ENCODE peak calls at places on chromosome 14, in ten cellular contexts. One of them, this sample, is unnamed.
A peak's percentile ranks its signal among the peaks of the same experiment; 100 is the strongest.

GRCh38 chr14:51540364-51540763 is 111.3 kb upstream of the FRMD6 start:
- DNase-seq in H4: no peak
- DNase-seq in amniotic epithelial cell: peak; percentile 42
- DNase-seq in uterus: no peak
- DNase-seq in activated CD4-positive, CD25-positive, alpha-beta regulatory T cell treated with anti-CD3 and anti-CD28 coated beads, Interleukin-2, amount 50 U/mL, for 16 hours: no peak
- DNase-seq in naive thymus-derived CD8-positive, alpha-beta T cell: no peak
- DNase-seq in HCT116: no peak
- DNase-seq in HT1080: peak; percentile 57
- DNase-seq in cardiac muscle cell: peak; percentile 30
- DNase-seq in ovary: no peak
- DNase-seq in this sample: no peak

GRCh38 chr14:103737432-103738045 is 21.9 kb downstream of the ZFYVE21 start:
- DNase-seq in activated CD4-positive, CD25-positive, alpha-beta regulatory T cell treated with anti-CD3 and anti-CD28 coated beads, Interleukin-2, amount 50 U/mL, for 16 hours: no peak
- DNase-seq in HT1080: no peak
- DNase-seq in naive thymus-derived CD8-positive, alpha-beta T cell: no peak
- DNase-seq in uterus: no peak
- DNase-seq in amniotic epithelial cell: no peak
- DNase-seq in cardiac muscle cell: no peak
- DNase-seq in HCT116: no peak
- DNase-seq in H4: no peak
- DNase-seq in ovary: peak; percentile 44
- DNase-seq in this sample: no peak

GRCh38 chr14:71482701-71483100 is 449.5 kb upstream of the RGS6 start:
- DNase-seq in H4: no peak
- DNase-seq in amniotic epithelial cell: peak; percentile 68
- DNase-seq in uterus: no peak
- DNase-seq in cardiac muscle cell: peak; percentile 37
- DNase-seq in naive thymus-derived CD8-positive, alpha-beta T cell: no peak
- DNase-seq in HT1080: no peak
- DNase-seq in HCT116: no peak
- DNase-seq in ovary: no peak
- DNase-seq in activated CD4-positive, CD25-positive, alpha-beta regulatory T cell treated with anti-CD3 and anti-CD28 coated beads, Interleukin-2, amount 50 U/mL, for 16 hours: no peak
- DNase-seq in this sample: no peak

GRCh38 chr14:50741571-50741970 is 73.5 kb upstream of the SAV1 start:
- DNase-seq in HT1080: peak; percentile 70
- DNase-seq in ovary: no peak
- DNase-seq in uterus: no peak
- DNase-seq in cardiac muscle cell: no peak
- DNase-seq in naive thymus-derived CD8-positive, alpha-beta T cell: no peak
- DNase-seq in H4: peak; percentile 57
- DNase-seq in activated CD4-positive, CD25-positive, alpha-beta regulatory T cell treated with anti-CD3 and anti-CD28 coated beads, Interleukin-2, amount 50 U/mL, for 16 hours: no peak
- DNase-seq in amniotic epithelial cell: peak; percentile 42
- DNase-seq in HCT116: peak; percentile 16
- DNase-seq in this sample: peak; percentile 33

GRCh38 chr14:104601786-104602185 is 2.8 kb downstream of the TMEM179 start:
- DNase-seq in cardiac muscle cell: peak; percentile 22
- DNase-seq in HCT116: no peak
- DNase-seq in activated CD4-positive, CD25-positive, alpha-beta regulatory T cell treated with anti-CD3 and anti-CD28 coated beads, Interleukin-2, amount 50 U/mL, for 16 hours: no peak
- DNase-seq in amniotic epithelial cell: no peak
- DNase-seq in naive thymus-derived CD8-positive, alpha-beta T cell: no peak
- DNase-seq in HT1080: no peak
- DNase-seq in ovary: peak; percentile 32
- DNase-seq in uterus: no peak
- DNase-seq in H4: no peak
- DNase-seq in this sample: no peak

GRCh38 chr14:41609704-41610183 is 3.1 kb downstream of the LRFN5 start:
- DNase-seq in amniotic epithelial cell: no peak
- DNase-seq in ovary: peak; percentile 55
- DNase-seq in naive thymus-derived CD8-positive, alpha-beta T cell: no peak
- DNase-seq in activated CD4-positive, CD25-positive, alpha-beta regulatory T cell treated with anti-CD3 and anti-CD28 coated beads, Interleukin-2, amount 50 U/mL, for 16 hours: no peak
- DNase-seq in H4: no peak
- DNase-seq in cardiac muscle cell: peak; percentile 70
- DNase-seq in uterus: peak; percentile 29
- DNase-seq in HT1080: peak; percentile 66
- DNase-seq in HCT116: no peak
- DNase-seq in this sample: no peak

GRCh38 chr14:106491851-106492250 is 965.5 kb downstream of the TMEM121 start:
- DNase-seq in naive thymus-derived CD8-positive, alpha-beta T cell: no peak
- DNase-seq in H4: peak; percentile 13
- DNase-seq in uterus: no peak
- DNase-seq in amniotic epithelial cell: no peak
- DNase-seq in HT1080: peak; percentile 61
- DNase-seq in cardiac muscle cell: no peak
- DNase-seq in ovary: no peak
- DNase-seq in HCT116: no peak
- DNase-seq in activated CD4-positive, CD25-positive, alpha-beta regulatory T cell treated with anti-CD3 and anti-CD28 coated beads, Interleukin-2, amount 50 U/mL, for 16 hours: no peak
- DNase-seq in this sample: no peak

GRCh38 chr14:64971890-64972785 is at the start of gene RAB15:
- DNase-seq in naive thymus-derived CD8-positive, alpha-beta T cell: peak; percentile 45
- DNase-seq in cardiac muscle cell: peak; percentile 36
- DNase-seq in HCT116: no peak
- DNase-seq in uterus: peak; percentile 34
- DNase-seq in HT1080: no peak
- DNase-seq in ovary: peak; percentile 65
- DNase-seq in H4: no peak
- DNase-seq in amniotic epithelial cell: peak; percentile 11
- DNase-seq in activated CD4-positive, CD25-positive, alpha-beta regulatory T cell treated with anti-CD3 and anti-CD28 coated beads, Interleukin-2, amount 50 U/mL, for 16 hours: no peak
- DNase-seq in this sample: peak; percentile 14

GRCh38 chr14:71062581-71063303 is 155.5 kb downstream of the PCNX1 start:
- DNase-seq in amniotic epithelial cell: peak; percentile 55
- DNase-seq in cardiac muscle cell: no peak
- DNase-seq in HT1080: peak; percentile 19
- DNase-seq in activated CD4-positive, CD25-positive, alpha-beta regulatory T cell treated with anti-CD3 and anti-CD28 coated beads, Interleukin-2, amount 50 U/mL, for 16 hours: no peak
- DNase-seq in naive thymus-derived CD8-positive, alpha-beta T cell: no peak
- DNase-seq in ovary: no peak
- DNase-seq in H4: no peak
- DNase-seq in uterus: no peak
- DNase-seq in HCT116: no peak
- DNase-seq in this sample: no peak

GRCh38 chr14:62691613-62692489 is 353.4 kb downstream of the KCNH5 start:
- DNase-seq in naive thymus-derived CD8-positive, alpha-beta T cell: no peak
- DNase-seq in H4: peak; percentile 96
- DNase-seq in uterus: peak; percentile 17
- DNase-seq in activated CD4-positive, CD25-positive, alpha-beta regulatory T cell treated with anti-CD3 and anti-CD28 coated beads, Interleukin-2, amount 50 U/mL, for 16 hours: no peak
- DNase-seq in cardiac muscle cell: peak; percentile 97
- DNase-seq in HT1080: peak; percentile 96
- DNase-seq in amniotic epithelial cell: peak; percentile 99
- DNase-seq in HCT116: no peak
- DNase-seq in ovary: no peak
- DNase-seq in this sample: no peak

GRCh38 chr14:32087173-32087861 is 10.2 kb downstream of the ARHGAP5 start:
- DNase-seq in naive thymus-derived CD8-positive, alpha-beta T cell: no peak
- DNase-seq in ovary: no peak
- DNase-seq in HCT116: peak; percentile 83
- DNase-seq in HT1080: peak; percentile 89
- DNase-seq in H4: peak; percentile 45
- DNase-seq in amniotic epithelial cell: peak; percentile 84
- DNase-seq in uterus: no peak
- DNase-seq in activated CD4-positive, CD25-positive, alpha-beta regulatory T cell treated with anti-CD3 and anti-CD28 coated beads, Interleukin-2, amount 50 U/mL, for 16 hours: no peak
- DNase-seq in cardiac muscle cell: peak; percentile 37
- DNase-seq in this sample: no peak

GRCh38 chr14:91111443-91111842 is 2.4 kb upstream of the DGLUCY start:
- DNase-seq in activated CD4-positive, CD25-positive, alpha-beta regulatory T cell treated with anti-CD3 and anti-CD28 coated beads, Interleukin-2, amount 50 U/mL, for 16 hours: no peak
- DNase-seq in amniotic epithelial cell: no peak
- DNase-seq in naive thymus-derived CD8-positive, alpha-beta T cell: no peak
- DNase-seq in ovary: no peak
- DNase-seq in cardiac muscle cell: no peak
- DNase-seq in uterus: no peak
- DNase-seq in H4: no peak
- DNase-seq in HCT116: no peak
- DNase-seq in HT1080: no peak
- DNase-seq in this sample: no peak

GRCh38 chr14:28609228-28609828 is 157.3 kb upstream of the FOXG1 start:
- DNase-seq in uterus: no peak
- DNase-seq in HCT116: peak; percentile 3
- DNase-seq in HT1080: peak; percentile 66
- DNase-seq in cardiac muscle cell: peak; percentile 84
- DNase-seq in activated CD4-positive, CD25-positive, alpha-beta regulatory T cell treated with anti-CD3 and anti-CD28 coated beads, Interleukin-2, amount 50 U/mL, for 16 hours: no peak
- DNase-seq in H4: peak; percentile 64
- DNase-seq in naive thymus-derived CD8-positive, alpha-beta T cell: no peak
- DNase-seq in ovary: no peak
- DNase-seq in amniotic epithelial cell: peak; percentile 46
- DNase-seq in this sample: peak; percentile 39

GRCh38 chr14:51419685-51420084 is 179.6 kb downstream of the TMX1 start:
- DNase-seq in HCT116: no peak
- DNase-seq in naive thymus-derived CD8-positive, alpha-beta T cell: peak; percentile 84
- DNase-seq in HT1080: peak; percentile 88
- DNase-seq in uterus: no peak
- DNase-seq in cardiac muscle cell: no peak
- DNase-seq in ovary: no peak
- DNase-seq in amniotic epithelial cell: no peak
- DNase-seq in H4: peak; percentile 35
- DNase-seq in activated CD4-positive, CD25-positive, alpha-beta regulatory T cell treated with anti-CD3 and anti-CD28 coated beads, Interleukin-2, amount 50 U/mL, for 16 hours: peak; percentile 2
- DNase-seq in this sample: peak; percentile 10

GRCh38 chr14:69064596-69064995 is 85.5 kb upstream of the ACTN1 start:
- DNase-seq in ovary: no peak
- DNase-seq in cardiac muscle cell: no peak
- DNase-seq in uterus: no peak
- DNase-seq in HT1080: no peak
- DNase-seq in amniotic epithelial cell: no peak
- DNase-seq in naive thymus-derived CD8-positive, alpha-beta T cell: no peak
- DNase-seq in HCT116: no peak
- DNase-seq in H4: no peak
- DNase-seq in activated CD4-positive, CD25-positive, alpha-beta regulatory T cell treated with anti-CD3 and anti-CD28 coated beads, Interleukin-2, amount 50 U/mL, for 16 hours: no peak
- DNase-seq in this sample: no peak

GRCh38 chr14:68786491-68787234 is 6.2 kb downstream of the ZFP36L1 start:
- DNase-seq in cardiac muscle cell: peak; percentile 80
- DNase-seq in H4: peak; percentile 47
- DNase-seq in uterus: no peak
- DNase-seq in HT1080: peak; percentile 84
- DNase-seq in activated CD4-positive, CD25-positive, alpha-beta regulatory T cell treated with anti-CD3 and anti-CD28 coated beads, Interleukin-2, amount 50 U/mL, for 16 hours: no peak
- DNase-seq in amniotic epithelial cell: peak; percentile 70
- DNase-seq in ovary: peak; percentile 61
- DNase-seq in naive thymus-derived CD8-positive, alpha-beta T cell: no peak
- DNase-seq in HCT116: no peak
- DNase-seq in this sample: no peak

GRCh38 chr14:89958966-89959365 is 3.2 kb downstream of the TDP1 start:
- DNase-seq in naive thymus-derived CD8-positive, alpha-beta T cell: no peak
- DNase-seq in activated CD4-positive, CD25-positive, alpha-beta regulatory T cell treated with anti-CD3 and anti-CD28 coated beads, Interleukin-2, amount 50 U/mL, for 16 hours: no peak
- DNase-seq in HCT116: no peak
- DNase-seq in amniotic epithelial cell: no peak
- DNase-seq in ovary: no peak
- DNase-seq in uterus: no peak
- DNase-seq in cardiac muscle cell: no peak
- DNase-seq in H4: no peak
- DNase-seq in HT1080: no peak
- DNase-seq in this sample: no peak

GRCh38 chr14:23729720-23730387 is 93.7 kb downstream of the DHRS2 start:
- DNase-seq in uterus: no peak
- DNase-seq in cardiac muscle cell: no peak
- DNase-seq in ovary: no peak
- DNase-seq in H4: no peak
- DNase-seq in amniotic epithelial cell: no peak
- DNase-seq in HT1080: no peak
- DNase-seq in activated CD4-positive, CD25-positive, alpha-beta regulatory T cell treated with anti-CD3 and anti-CD28 coated beads, Interleukin-2, amount 50 U/mL, for 16 hours: no peak
- DNase-seq in naive thymus-derived CD8-positive, alpha-beta T cell: no peak
- DNase-seq in HCT116: no peak
- DNase-seq in this sample: no peak

GRCh38 chr14:102138935-102139247 is 806 bp upstream of the WDR20 start:
- DNase-seq in activated CD4-positive, CD25-positive, alpha-beta regulatory T cell treated with anti-CD3 and anti-CD28 coated beads, Interleukin-2, amount 50 U/mL, for 16 hours: no peak
- DNase-seq in ovary: no peak
- DNase-seq in amniotic epithelial cell: no peak
- DNase-seq in cardiac muscle cell: peak; percentile 13
- DNase-seq in H4: no peak
- DNase-seq in HT1080: no peak
- DNase-seq in uterus: no peak
- DNase-seq in naive thymus-derived CD8-positive, alpha-beta T cell: no peak
- DNase-seq in HCT116: no peak
- DNase-seq in this sample: no peak

GRCh38 chr14:81509838-81510452 is 23.7 kb downstream of the SEL1L start:
- DNase-seq in H4: no peak
- DNase-seq in naive thymus-derived CD8-positive, alpha-beta T cell: no peak
- DNase-seq in ovary: no peak
- DNase-seq in HCT116: no peak
- DNase-seq in cardiac muscle cell: no peak
- DNase-seq in HT1080: no peak
- DNase-seq in uterus: no peak
- DNase-seq in amniotic epithelial cell: no peak
- DNase-seq in activated CD4-positive, CD25-positive, alpha-beta regulatory T cell treated with anti-CD3 and anti-CD28 coated beads, Interleukin-2, amount 50 U/mL, for 16 hours: no peak
- DNase-seq in this sample: no peak

GRCh38 chr14:96484391-96484790 is 17.8 kb upstream of the PAPOLA start:
- DNase-seq in cardiac muscle cell: no peak
- DNase-seq in ovary: no peak
- DNase-seq in HT1080: peak; percentile 17
- DNase-seq in uterus: no peak
- DNase-seq in amniotic epithelial cell: no peak
- DNase-seq in HCT116: no peak
- DNase-seq in naive thymus-derived CD8-positive, alpha-beta T cell: no peak
- DNase-seq in activated CD4-positive, CD25-positive, alpha-beta regulatory T cell treated with anti-CD3 and anti-CD28 coated beads, Interleukin-2, amount 50 U/mL, for 16 hours: no peak
- DNase-seq in H4: no peak
- DNase-seq in this sample: no peak

GRCh38 chr14:32104308-32104707 is 27.2 kb downstream of the ARHGAP5 start:
- DNase-seq in HCT116: no peak
- DNase-seq in naive thymus-derived CD8-positive, alpha-beta T cell: no peak
- DNase-seq in ovary: no peak
- DNase-seq in activated CD4-positive, CD25-positive, alpha-beta regulatory T cell treated with anti-CD3 and anti-CD28 coated beads, Interleukin-2, amount 50 U/mL, for 16 hours: no peak
- DNase-seq in uterus: no peak
- DNase-seq in amniotic epithelial cell: no peak
- DNase-seq in HT1080: no peak
- DNase-seq in cardiac muscle cell: no peak
- DNase-seq in H4: no peak
- DNase-seq in this sample: no peak

GRCh38 chr14:37037636-37038387 is 134.6 kb downstream of the SLC25A21 start:
- DNase-seq in HCT116: no peak
- DNase-seq in naive thymus-derived CD8-positive, alpha-beta T cell: no peak
- DNase-seq in uterus: no peak
- DNase-seq in cardiac muscle cell: no peak
- DNase-seq in H4: no peak
- DNase-seq in activated CD4-positive, CD25-positive, alpha-beta regulatory T cell treated with anti-CD3 and anti-CD28 coated beads, Interleukin-2, amount 50 U/mL, for 16 hours: no peak
- DNase-seq in ovary: no peak
- DNase-seq in HT1080: no peak
- DNase-seq in amniotic epithelial cell: no peak
- DNase-seq in this sample: no peak

GRCh38 chr14:64953310-64953654 is 10.7 kb upstream of the GPX2 start:
- DNase-seq in H4: no peak
- DNase-seq in naive thymus-derived CD8-positive, alpha-beta T cell: no peak
- DNase-seq in uterus: no peak
- DNase-seq in HT1080: no peak
- DNase-seq in activated CD4-positive, CD25-positive, alpha-beta regulatory T cell treated with anti-CD3 and anti-CD28 coated beads, Interleukin-2, amount 50 U/mL, for 16 hours: no peak
- DNase-seq in amniotic epithelial cell: no peak
- DNase-seq in cardiac muscle cell: no peak
- DNase-seq in HCT116: no peak
- DNase-seq in ovary: no peak
- DNase-seq in this sample: no peak

GRCh38 chr14:56666716-56667115 is 87.1 kb downstream of the TMEM260 start:
- DNase-seq in activated CD4-positive, CD25-positive, alpha-beta regulatory T cell treated with anti-CD3 and anti-CD28 coated beads, Interleukin-2, amount 50 U/mL, for 16 hours: no peak
- DNase-seq in H4: peak; percentile 27
- DNase-seq in ovary: no peak
- DNase-seq in cardiac muscle cell: peak; percentile 14
- DNase-seq in HCT116: no peak
- DNase-seq in naive thymus-derived CD8-positive, alpha-beta T cell: no peak
- DNase-seq in uterus: no peak
- DNase-seq in amniotic epithelial cell: peak; percentile 30
- DNase-seq in HT1080: peak; percentile 77
- DNase-seq in this sample: no peak

GRCh38 chr14:75153295-75153694 is 23.1 kb downstream of the TMED10 start:
- DNase-seq in HCT116: no peak
- DNase-seq in HT1080: no peak
- DNase-seq in uterus: no peak
- DNase-seq in naive thymus-derived CD8-positive, alpha-beta T cell: no peak
- DNase-seq in ovary: no peak
- DNase-seq in amniotic epithelial cell: peak; percentile 52
- DNase-seq in cardiac muscle cell: no peak
- DNase-seq in activated CD4-positive, CD25-positive, alpha-beta regulatory T cell treated with anti-CD3 and anti-CD28 coated beads, Interleukin-2, amount 50 U/mL, for 16 hours: no peak
- DNase-seq in H4: no peak
- DNase-seq in this sample: no peak

GRCh38 chr14:104582649-104583048 is 3.1 kb downstream of the C14orf180 start:
- DNase-seq in H4: no peak
- DNase-seq in naive thymus-derived CD8-positive, alpha-beta T cell: no peak
- DNase-seq in HT1080: no peak
- DNase-seq in uterus: peak; percentile 31
- DNase-seq in amniotic epithelial cell: no peak
- DNase-seq in ovary: no peak
- DNase-seq in cardiac muscle cell: no peak
- DNase-seq in HCT116: no peak
- DNase-seq in activated CD4-positive, CD25-positive, alpha-beta regulatory T cell treated with anti-CD3 and anti-CD28 coated beads, Interleukin-2, amount 50 U/mL, for 16 hours: no peak
- DNase-seq in this sample: no peak

GRCh38 chr14:23381871-23382270 is 5.0 kb downstream of the CMTM5 start:
- DNase-seq in HCT116: no peak
- DNase-seq in H4: no peak
- DNase-seq in cardiac muscle cell: no peak
- DNase-seq in ovary: no peak
- DNase-seq in HT1080: no peak
- DNase-seq in activated CD4-positive, CD25-positive, alpha-beta regulatory T cell treated with anti-CD3 and anti-CD28 coated beads, Interleukin-2, amount 50 U/mL, for 16 hours: no peak
- DNase-seq in amniotic epithelial cell: no peak
- DNase-seq in naive thymus-derived CD8-positive, alpha-beta T cell: no peak
- DNase-seq in uterus: no peak
- DNase-seq in this sample: no peak

This sample was measured in RPMI8226.